ENCODE peak calls at places on chromosome 1, in four cellular contexts. J is K562, U is HCT116, V is HepG2. C is an unnamed sample.

GRCh38 chr1:145999321-146000024 is 3.1 kb upstream of the TXNIP start:
- DNase-seq in J (no peak), V (no peak), U (no peak), C (no peak)

GRCh38 chr1:160076295-160076694 is 5.0 kb upstream of the KCNJ9 start:
- DNase-seq in V (no peak), J (no peak), U (no peak), C (no peak)

GRCh38 chr1:238960071-238960470 is 426.3 kb upstream of the CHRM3 start:
- DNase-seq in V (no peak), J (no peak), U (no peak), C (no peak)

GRCh38 chr1:22832414-22832786 is 121.8 kb downstream of the EPHB2 start:
- DNase-seq in U (peak), J (no peak), V (no peak), C (no peak)

GRCh38 chr1:230937370-230937769 is 41.3 kb downstream of the TTC13 start:
- DNase-seq in J (no peak), V (no peak), U (no peak), C (no peak)

GRCh38 chr1:24805534-24806301 is 60.5 kb downstream of the CLIC4 start:
- DNase-seq in U (no peak), V (no peak), J (no peak), C (no peak)

GRCh38 chr1:44810101-44810761 is 1.9 kb downstream of the BTBD19 start:
- DNase-seq in V (no peak), J (no peak), U (no peak), C (no peak)

GRCh38 chr1:93591833-93592635 is 89.6 kb downstream of the BCAR3 start:
- DNase-seq in J (peak), U (no peak), V (peak), C (no peak)

GRCh38 chr1:230542054-230542453 is 100.2 kb upstream of the COG2 start:
- DNase-seq in J (peak), U (no peak), V (no peak), C (no peak)

GRCh38 chr1:22323846-22324504 is 127.7 kb upstream of the ZBTB40 start:
- DNase-seq in U (no peak), V (no peak), J (no peak), C (no peak)

GRCh38 chr1:15696956-15697521 is 12.9 kb downstream of the PLEKHM2 start:
- DNase-seq in V (no peak), U (no peak), J (no peak), C (no peak)

GRCh38 chr1:64343105-64343960 is 126.6 kb upstream of the CACHD1 start:
- DNase-seq in U (peak), V (no peak), J (no peak), C (peak)

GRCh38 chr1:150808134-150808533 is at the start of gene CTSK:
- DNase-seq in V (no peak), J (no peak), U (no peak), C (no peak)

GRCh38 chr1:205241366-205242030 is 13.8 kb downstream of the TMCC2 start:
- DNase-seq in U (no peak), J (no peak), V (no peak), C (no peak)

GRCh38 chr1:59006309-59006698 is 222.5 kb upstream of the JUN start:
- DNase-seq in V (no peak), J (no peak), U (no peak), C (no peak)

GRCh38 chr1:241802849-241803248 is 45.2 kb upstream of the EXO1 start:
- DNase-seq in J (no peak), U (no peak), V (no peak), C (no peak)

GRCh38 chr1:9687876-9688582 is 36.5 kb downstream of the PIK3CD start:
- DNase-seq in J (peak), U (no peak), V (no peak), C (no peak)

GRCh38 chr1:167966050-167966449 is 29.2 kb upstream of the MPC2 start:
- DNase-seq in J (no peak), U (no peak), V (no peak), C (no peak)

GRCh38 chr1:58932820-58933598 is 149.2 kb upstream of the JUN start:
- DNase-seq in V (peak), U (peak), J (no peak), C (peak)

GRCh38 chr1:41485605-41486004 is 1.1 kb upstream of the EDN2 start:
- DNase-seq in V (no peak), J (peak), U (no peak), C (no peak)

GRCh38 chr1:64864018-64864945 is 102.1 kb downstream of the JAK1 start:
- DNase-seq in U (peak), J (peak), V (no peak), C (no peak)

GRCh38 chr1:211484738-211485479 is 7.1 kb downstream of the RD3 start:
- DNase-seq in J (no peak), U (no peak), V (no peak), C (no peak)

GRCh38 chr1:45205000-45205909 is 1.1 kb downstream of the ZSWIM5 start:
- DNase-seq in V (peak), J (no peak), U (no peak), C (no peak)

GRCh38 chr1:156860113-156860638 is 489 bp upstream of the NTRK1 start:
- DNase-seq in U (peak), V (no peak), J (peak), C (no peak)

DNA sequence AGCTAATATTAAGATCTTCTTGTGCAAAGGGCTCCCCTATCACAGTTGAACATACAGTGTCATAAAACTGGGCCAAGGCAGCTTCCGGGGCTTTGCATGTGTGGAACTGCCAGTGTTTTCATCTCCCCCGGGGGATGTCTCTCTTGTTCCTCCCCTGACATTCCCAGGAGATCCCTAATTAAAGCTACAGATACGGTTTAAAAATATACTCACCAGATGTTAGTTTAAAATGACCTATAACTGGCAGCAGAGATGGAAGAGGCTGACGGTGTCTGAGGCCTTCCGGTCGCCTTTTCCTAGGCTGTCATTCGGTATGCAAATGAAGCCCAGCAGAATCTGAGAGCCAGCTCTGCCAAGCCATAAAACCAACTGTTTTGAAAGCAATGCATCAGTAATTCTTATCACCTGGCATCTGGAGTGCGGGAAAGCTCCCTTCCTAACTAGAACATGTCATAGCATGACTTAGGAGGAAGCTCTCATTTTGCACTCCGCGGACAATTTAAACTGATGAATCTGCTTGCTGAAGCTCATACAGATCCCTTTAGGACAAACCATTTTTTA is 436.5 kb upstream of the VAMP3 start:
- DNase-seq in J (no peak), U (no peak), V (no peak), C (no peak)
- TF ChIP-seq TCF7L2 in J (no peak), U (no peak), V (no peak), C (no peak)

GRCh38 chr1:11735854-11736745 is at the start of gene AGTRAP:
- DNase-seq in V (peak), J (peak), U (peak), C (no peak)
- TF ChIP-seq CTCF in V (peak), J (peak), U (no peak), C (no peak)

GRCh38 chr1:17895401-17895800 is 140.3 kb downstream of the ACTL8 start:
- DNase-seq in J (no peak), V (no peak), U (no peak), C (no peak)
- TF ChIP-seq TCF7L2 in J (no peak), V (no peak), U (no peak), C (no peak)

GRCh38 chr1:225567789-225568188 is 85.1 kb downstream of the ENAH start:
- DNase-seq in U (no peak), J (no peak), V (peak), C (no peak)
- TF ChIP-seq CTCF in U (peak), J (peak), V (peak), C (peak)

DNA sequence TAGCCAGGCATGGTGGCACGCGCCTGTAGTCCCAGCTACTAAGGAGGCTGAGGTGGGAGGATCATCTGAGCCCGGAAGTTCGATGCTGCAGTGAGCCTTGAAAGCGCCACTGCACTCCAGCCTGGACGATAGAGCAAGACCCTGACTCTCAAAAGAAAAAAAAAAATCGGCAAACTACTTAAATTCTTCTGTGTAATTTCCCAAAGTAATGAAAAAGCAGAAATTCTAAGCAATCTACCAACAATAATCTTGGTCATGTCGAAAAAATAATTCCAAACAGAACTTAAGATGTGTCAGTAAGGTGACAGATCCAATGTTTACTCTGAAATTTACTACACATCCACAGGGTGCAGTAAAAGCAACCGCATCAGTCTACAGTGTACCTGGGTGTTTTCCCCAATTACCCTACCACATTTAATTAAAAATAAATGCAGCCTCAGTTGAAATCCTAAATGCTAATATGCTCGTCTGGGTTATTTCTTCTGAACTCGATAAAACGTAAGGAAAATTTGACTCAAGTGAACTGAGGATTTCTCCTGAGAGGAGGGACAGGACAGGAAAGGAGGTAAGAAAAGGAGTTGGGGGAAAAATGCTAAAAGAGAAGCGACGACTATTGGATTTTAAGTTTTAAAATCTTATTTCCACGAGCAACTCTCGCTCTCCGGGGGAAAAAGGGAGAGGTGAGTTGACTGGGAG is 801 bp downstream of the EPRS1 start:
- DNase-seq in U (no peak), V (peak), J (no peak), C (peak)
- TF ChIP-seq TCF7L2 in U (no peak), V (no peak), J (no peak), C (no peak)

C was measured in Panc1.